ENCODE peak calls at places on chromosomes 6 and 20, in five cellular contexts. P is K562, U is A549, F is ovary, N is stomach. H is an unnamed sample.

GRCh38 chr6:165922309-165922794 is 245.3 kb downstream of the TBXT start:
- DNase-seq in P (no peak), U (peak), F (no peak), N (no peak), H (no peak)

GRCh38 chr6:9139762-9140161 is 704.4 kb upstream of the SLC35B3 start:
- DNase-seq in P (no peak), U (no peak), F (peak), N (no peak), H (no peak)

GRCh38 chr20:26208296-26209091 is 511.8 kb upstream of the ZNF337 start:
- DNase-seq in P (no peak), U (no peak), F (no peak), N (no peak), H (peak)

GRCh38 chr6:43391448-43392031 is 22.1 kb upstream of the ZNF318 start:
- DNase-seq in P (peak), U (no peak), F (no peak), N (no peak), H (no peak)

GRCh38 chr6:75176076-75176582 is 29.7 kb downstream of the COL12A1 start:
- DNase-seq in P (no peak), U (no peak), F (no peak), N (no peak), H (no peak)

GRCh38 chr20:52190437-52191131 is 995 bp downstream of the ZFP64 start:
- DNase-seq in P (peak), U (peak), F (peak), N (peak), H (no peak)

GRCh38 chr20:36815454-36816091 is 42.0 kb upstream of the DSN1 start:
- DNase-seq in P (no peak), U (no peak), F (no peak), N (no peak), H (peak)

GRCh38 chr6:98832282-98833100 is 1.9 kb upstream of the POU3F2 start:
- DNase-seq in P (no peak), U (no peak), F (peak), N (no peak), H (no peak)

GRCh38 chr20:22583773-22584629 is at the start of gene FOXA2:
- DNase-seq in P (peak), U (peak), F (no peak), N (peak), H (peak)

GRCh38 chr6:169935348-169935718 is 183.9 kb downstream of the ERMARD start:
- DNase-seq in P (no peak), U (no peak), F (no peak), N (no peak), H (no peak)

GRCh38 chr6:107396226-107396625 is 63.1 kb downstream of the PDSS2 start:
- DNase-seq in P (no peak), U (no peak), F (no peak), N (no peak), H (no peak)

GRCh38 chr6:35722121-35722761 is 14.6 kb upstream of the ARMC12 start:
- DNase-seq in P (no peak), U (no peak), F (peak), N (peak), H (no peak)

GRCh38 chr20:14589383-14589782 is 252.0 kb upstream of the FLRT3 start:
- DNase-seq in P (no peak), U (no peak), F (no peak), N (no peak), H (no peak)

GRCh38 chr6:87230801-87231200 is 75.4 kb downstream of the ZNF292 start:
- DNase-seq in P (no peak), U (no peak), F (no peak), N (no peak), H (no peak)

GRCh38 chr6:127302728-127303675 is 36.3 kb downstream of the RNF146 start:
- DNase-seq in P (peak), U (peak), F (no peak), N (peak), H (no peak)

GRCh38 chr20:3563548-3564177 is 92.8 kb downstream of the ATRN start:
- DNase-seq in P (peak), U (peak), F (no peak), N (no peak), H (no peak)

GRCh38 chr6:168506460-168506859 is 65.5 kb downstream of the SMOC2 start:
- DNase-seq in P (no peak), U (no peak), F (no peak), N (no peak), H (no peak)

GRCh38 chr6:138692058-138692977 is 81.3 kb upstream of the CCDC28A start:
- DNase-seq in P (peak), U (peak), F (peak), N (peak), H (peak)

GRCh38 chr6:167744681-167745659 is 81.7 kb upstream of the AFDN start:
- DNase-seq in P (no peak), U (no peak), F (no peak), N (peak), H (no peak)

GRCh38 chr6:97294451-97294850 is 11.4 kb upstream of the MMS22L start:
- DNase-seq in P (no peak), U (no peak), F (no peak), N (no peak), H (no peak)

GRCh38 chr6:12336121-12336971 is 46.2 kb downstream of the EDN1 start:
- DNase-seq in P (no peak), U (peak), F (no peak), N (no peak), H (no peak)

GRCh38 chr6:97049254-97050004 is 124.9 kb downstream of the KLHL32 start:
- DNase-seq in P (no peak), U (no peak), F (no peak), N (no peak), H (no peak)

GRCh38 chr20:23018941-23019340 is 16.2 kb upstream of the SSTR4 start:
- DNase-seq in P (no peak), U (no peak), F (no peak), N (no peak), H (no peak)

GRCh38 chr6:37283786-37284185 is 25.8 kb upstream of the TMEM217 start:
- DNase-seq in P (no peak), U (no peak), F (peak), N (peak), H (no peak)

GRCh38 chr20:14913896-14914295 is 576.5 kb upstream of the FLRT3 start:
- DNase-seq in P (no peak), U (no peak), F (no peak), N (no peak), H (no peak)

GRCh38 chr6:64945450-64945849 is 761.6 kb downstream of the EYS start:
- DNase-seq in P (no peak), U (no peak), F (no peak), N (no peak), H (no peak)

GRCh38 chr6:163347021-163347446 is 67.5 kb upstream of the QKI start:
- DNase-seq in P (no peak), U (no peak), F (no peak), N (no peak), H (no peak)

GRCh38 chr6:12472601-12473038 is 182.5 kb downstream of the EDN1 start:
- DNase-seq in P (no peak), U (peak), F (no peak), N (no peak), H (no peak)

GRCh38 chr6:90401933-90402830 is 105.5 kb upstream of the BACH2 start:
- DNase-seq in P (peak), U (no peak), F (no peak), N (no peak), H (no peak)

GRCh38 chr6:43306086-43306485 is 2.5 kb downstream of the CRIP3 start:
- DNase-seq in P (no peak), U (no peak), F (no peak), N (no peak), H (no peak)

GRCh38 chr20:36017034-36017951 is 48.9 kb downstream of the CNBD2 start:
- DNase-seq in P (no peak), U (peak), F (peak), N (peak), H (peak)

GRCh38 chr6:93407186-93407585 is 12.2 kb downstream of the EPHA7 start:
- DNase-seq in P (no peak), U (no peak), F (no peak), N (no peak), H (no peak)

GRCh38 chr6:169838291-169839028 is 87.0 kb downstream of the ERMARD start:
- DNase-seq in P (no peak), U (no peak), F (no peak), N (peak), H (no peak)

DNA sequence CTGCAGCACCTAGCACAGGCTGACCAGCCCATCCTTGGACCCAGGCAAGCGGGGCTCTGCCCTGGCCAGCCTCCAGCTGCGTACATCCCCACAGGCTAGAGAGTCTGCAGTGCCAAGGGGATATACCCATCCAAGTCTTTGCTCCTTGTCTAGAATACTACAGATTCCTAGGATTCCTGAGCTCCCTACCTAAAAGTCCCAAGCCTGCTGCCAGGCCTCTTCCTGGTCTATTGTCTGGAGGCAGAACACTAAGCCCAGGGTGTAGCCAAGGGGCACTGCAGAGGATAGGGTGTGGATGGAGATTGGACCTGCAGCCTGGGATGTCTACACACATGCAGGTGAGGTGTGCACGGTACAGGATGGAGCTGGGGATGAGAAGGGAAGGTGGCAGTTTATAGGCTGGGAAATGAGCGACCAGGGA is 90.0 kb upstream of the SIRPA start:
- DNase-seq in P (no peak), U (no peak), F (no peak), N (no peak), H (no peak)
- TF ChIP-seq EP300 in P (no peak), U (no peak), F (no peak), N (no peak), H (no peak)

DNA sequence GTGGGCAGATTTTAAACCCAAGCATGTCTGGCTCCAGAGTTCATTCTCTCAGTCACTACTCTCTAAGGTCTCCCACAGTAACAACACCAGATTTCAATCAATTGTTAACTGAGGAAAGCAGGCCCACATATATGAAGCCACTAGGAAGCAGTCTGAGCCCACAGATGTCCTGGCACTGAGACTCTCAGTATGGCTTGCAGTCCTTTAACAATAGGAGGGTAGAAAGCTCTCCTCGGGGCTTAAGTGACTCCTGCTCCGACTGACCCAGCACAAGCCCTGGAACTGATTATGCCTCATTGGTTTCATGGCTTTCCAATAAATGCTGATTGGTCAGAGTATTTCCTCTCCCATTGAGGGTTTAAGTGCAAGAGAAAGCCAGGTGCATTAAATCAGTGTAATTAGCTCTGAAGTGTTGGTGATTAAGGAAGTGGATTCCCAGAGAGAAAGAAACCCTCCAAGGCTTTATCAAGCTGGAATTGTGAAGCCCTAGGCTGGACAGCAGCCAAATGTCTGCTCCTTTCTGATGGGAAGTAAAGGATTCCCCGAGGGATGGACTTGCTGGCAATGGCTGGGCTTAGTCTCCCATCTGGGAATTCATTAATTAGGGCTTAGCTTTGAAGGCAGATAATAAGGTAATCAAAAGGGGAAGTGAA is 76.6 kb upstream of the PROKR2 start:
- DNase-seq in P (no peak), U (no peak), F (no peak), N (no peak), H (no peak)
- TF ChIP-seq EP300 in P (no peak), U (no peak), F (no peak), N (no peak), H (no peak)

GRCh38 chr6:47093169-47093568 is 51.0 kb upstream of the ADGRF1 start:
- DNase-seq in P (no peak), U (no peak), F (no peak), N (no peak), H (no peak)

GRCh38 chr6:47097092-47097945 is 55.2 kb upstream of the ADGRF1 start:
- DNase-seq in P (peak), U (peak), F (peak), N (peak), H (no peak)

GRCh38 chr6:47092249-47092648 is 50.1 kb upstream of the ADGRF1 start:
- DNase-seq in P (no peak), U (no peak), F (no peak), N (no peak), H (no peak)

GRCh38 chr6:47096233-47096887 is 54.2 kb upstream of the ADGRF1 start:
- DNase-seq in P (no peak), U (no peak), F (no peak), N (no peak), H (no peak)

DNA sequence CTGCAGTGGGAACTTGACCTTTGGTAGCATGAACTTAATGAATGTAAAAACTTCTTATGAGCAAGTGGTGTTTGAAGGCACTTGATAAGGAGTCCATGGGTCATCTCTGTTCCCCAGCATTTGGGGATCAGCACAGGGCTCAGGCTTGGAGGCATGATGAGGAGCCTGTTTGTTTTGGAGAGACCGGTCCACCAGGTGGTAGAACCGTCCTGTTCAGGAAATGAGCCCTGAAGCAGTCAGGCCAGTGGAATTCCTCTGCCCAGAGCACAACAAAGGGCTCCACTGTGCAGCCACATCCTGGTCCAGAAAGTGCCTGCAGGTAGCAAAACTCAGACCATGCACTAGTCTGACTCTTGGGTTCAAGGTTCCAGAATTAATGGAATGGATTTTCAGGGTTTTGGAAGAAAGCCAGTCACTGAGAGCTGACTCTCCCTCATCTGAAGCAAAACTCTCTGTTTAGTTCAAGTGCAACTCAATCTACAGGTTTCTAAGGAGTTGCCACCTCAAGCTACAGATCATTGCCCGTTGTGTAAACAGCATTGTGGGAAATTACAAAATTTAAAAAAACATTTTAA is 52.3 kb upstream of the ADGRF1 start:
- DNase-seq in P (no peak), U (no peak), F (no peak), N (peak), H (no peak)
- TF ChIP-seq EP300 in P (no peak), U (no peak), F (no peak), N (no peak), H (no peak)

DNA sequence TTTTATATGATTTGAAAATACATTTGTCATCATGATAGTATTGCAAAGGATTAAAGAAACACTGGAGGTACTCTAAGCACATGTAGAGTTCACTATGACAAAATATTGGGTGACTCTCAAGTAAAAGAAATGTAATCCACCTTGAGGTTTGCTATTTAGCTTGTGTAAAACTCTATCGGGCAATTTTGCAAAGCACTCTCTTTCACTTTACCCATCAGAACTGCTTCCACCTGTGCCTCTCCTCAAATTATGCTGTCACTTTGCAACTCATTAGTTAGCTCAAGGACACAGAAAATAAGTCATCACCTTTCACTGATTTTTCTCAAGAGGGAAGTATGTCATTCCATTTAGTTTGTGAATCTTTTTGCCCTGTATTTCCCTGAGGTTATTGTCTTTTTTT is 14.0 kb downstream of the TRDN start:
- DNase-seq in P (no peak), U (no peak), F (no peak), N (no peak), H (no peak)
- TF ChIP-seq EP300 in P (no peak), U (no peak), F (no peak), N (no peak), H (no peak)

GRCh38 chr6:1039191-1039590 is 272.7 kb upstream of the FOXQ1 start:
- DNase-seq in P (no peak), U (no peak), F (no peak), N (peak), H (peak)
- TF ChIP-seq EP300 in P (no peak), U (no peak), F (no peak), N (no peak), H (no peak)

GRCh38 chr6:129248976-129249375 is 366.0 kb downstream of the LAMA2 start:
- DNase-seq in P (no peak), U (no peak), F (no peak), N (no peak), H (no peak)
- TF ChIP-seq EP300 in P (no peak), U (no peak), F (no peak), N (no peak), H (no peak)

DNA sequence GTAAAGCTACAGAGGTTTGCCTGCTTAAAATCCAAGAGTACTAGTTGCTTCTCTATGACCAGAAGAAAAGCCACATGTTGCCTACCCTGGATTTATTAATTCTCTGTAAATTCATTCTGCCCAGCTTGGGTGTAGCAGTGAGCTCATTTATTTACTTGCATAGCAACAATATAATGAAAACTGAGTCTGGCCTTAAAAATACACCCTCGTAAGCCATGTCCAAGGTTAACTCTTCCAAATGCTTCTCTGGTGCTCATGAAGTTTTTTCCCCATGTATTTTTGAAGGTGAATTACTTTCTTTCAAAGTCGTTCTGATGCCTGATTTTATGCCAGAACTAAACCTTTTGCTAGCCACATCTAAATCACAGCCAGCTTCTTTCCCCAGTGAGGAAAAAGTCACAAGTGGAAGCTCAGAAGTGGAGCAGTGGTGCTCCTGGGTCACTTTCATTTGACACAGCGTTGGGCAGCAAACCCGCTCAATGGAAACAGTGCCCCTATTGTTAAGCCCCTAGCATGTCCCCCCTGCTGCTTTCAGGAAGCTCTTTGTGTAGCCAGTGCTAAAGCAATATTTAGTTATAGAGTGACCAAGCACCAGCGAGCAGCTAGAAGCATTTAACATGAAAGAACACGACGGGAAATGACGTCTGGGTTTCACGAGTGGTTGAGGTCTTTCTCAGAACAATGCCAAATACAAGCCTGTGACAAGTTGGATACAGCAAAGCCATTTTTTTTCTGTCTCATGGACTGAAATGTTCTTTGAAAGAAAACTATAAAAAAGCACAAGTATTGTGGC is 29.8 kb downstream of the NEDD9 start:
- DNase-seq in P (no peak), U (no peak), F (no peak), N (no peak), H (no peak)
- TF ChIP-seq EP300 in P (no peak), U (no peak), F (no peak), N (no peak), H (no peak)